ENCODE peak calls at places on chromosome X, in eight cellular contexts. One of them, this sample, is unnamed.
A peak's percentile ranks its signal among the peaks of the same experiment; 100 is the strongest.

GRCh38 chrX:40105016-40105790 is 7.4 kb upstream of the BCOR start:
- DNase-seq in NCI-H748 treated with DMSO at 0.1 percent for 48 hours: no peak
- DNase-seq in activated CD4-positive, alpha-beta T cell treated with anti-CD3 and anti-CD28 coated beads, Interleukin-2, amount 50 U/mL, for 1 hour: no peak
- DNase-seq in ELR: peak; percentile 52
- DNase-seq in BJ: no peak
- DNase-seq in NAMALWA: peak; percentile 73
- DNase-seq in nephron progenitor cell: no peak
- DNase-seq in mucosa of gallbladder: peak; percentile 14
- DNase-seq in this sample: peak; percentile 50

GRCh38 chrX:72142094-72142843 is 10.6 kb upstream of the RTL5 start:
- DNase-seq in NAMALWA: peak; percentile 27
- DNase-seq in BJ: no peak
- DNase-seq in ELR: no peak
- DNase-seq in activated CD4-positive, alpha-beta T cell treated with anti-CD3 and anti-CD28 coated beads, Interleukin-2, amount 50 U/mL, for 1 hour: no peak
- DNase-seq in mucosa of gallbladder: no peak
- DNase-seq in NCI-H748 treated with DMSO at 0.1 percent for 48 hours: peak; percentile 79
- DNase-seq in nephron progenitor cell: no peak
- DNase-seq in this sample: no peak

GRCh38 chrX:132433001-132433400 is 55.8 kb downstream of the MBNL3 start:
- DNase-seq in nephron progenitor cell: no peak
- DNase-seq in BJ: no peak
- DNase-seq in ELR: no peak
- DNase-seq in activated CD4-positive, alpha-beta T cell treated with anti-CD3 and anti-CD28 coated beads, Interleukin-2, amount 50 U/mL, for 1 hour: no peak
- DNase-seq in NAMALWA: no peak
- DNase-seq in NCI-H748 treated with DMSO at 0.1 percent for 48 hours: no peak
- DNase-seq in mucosa of gallbladder: no peak
- DNase-seq in this sample: no peak

GRCh38 chrX:13432376-13432775 is 112.5 kb upstream of the ATXN3L start:
- DNase-seq in activated CD4-positive, alpha-beta T cell treated with anti-CD3 and anti-CD28 coated beads, Interleukin-2, amount 50 U/mL, for 1 hour: no peak
- DNase-seq in mucosa of gallbladder: peak; percentile 61
- DNase-seq in NCI-H748 treated with DMSO at 0.1 percent for 48 hours: no peak
- DNase-seq in nephron progenitor cell: no peak
- DNase-seq in BJ: peak; percentile 95
- DNase-seq in NAMALWA: no peak
- DNase-seq in ELR: peak; percentile 74
- DNase-seq in this sample: peak; percentile 89

GRCh38 chrX:21382715-21383114 is 8.5 kb downstream of the CNKSR2 start:
- DNase-seq in BJ: no peak
- DNase-seq in nephron progenitor cell: no peak
- DNase-seq in mucosa of gallbladder: no peak
- DNase-seq in NAMALWA: peak; percentile 2
- DNase-seq in ELR: peak; percentile 16
- DNase-seq in activated CD4-positive, alpha-beta T cell treated with anti-CD3 and anti-CD28 coated beads, Interleukin-2, amount 50 U/mL, for 1 hour: no peak
- DNase-seq in NCI-H748 treated with DMSO at 0.1 percent for 48 hours: no peak
- DNase-seq in this sample: no peak

GRCh38 chrX:57519578-57520118 is 72.2 kb upstream of the ZXDB start:
- DNase-seq in ELR: no peak
- DNase-seq in nephron progenitor cell: no peak
- DNase-seq in NAMALWA: no peak
- DNase-seq in mucosa of gallbladder: no peak
- DNase-seq in NCI-H748 treated with DMSO at 0.1 percent for 48 hours: no peak
- DNase-seq in BJ: no peak
- DNase-seq in activated CD4-positive, alpha-beta T cell treated with anti-CD3 and anti-CD28 coated beads, Interleukin-2, amount 50 U/mL, for 1 hour: no peak
- DNase-seq in this sample: no peak

GRCh38 chrX:17737707-17738001 is 361 bp downstream of the SCML1 start:
- DNase-seq in mucosa of gallbladder: no peak
- DNase-seq in NAMALWA: no peak
- DNase-seq in activated CD4-positive, alpha-beta T cell treated with anti-CD3 and anti-CD28 coated beads, Interleukin-2, amount 50 U/mL, for 1 hour: peak; percentile 18
- DNase-seq in ELR: no peak
- DNase-seq in nephron progenitor cell: peak; percentile 42
- DNase-seq in NCI-H748 treated with DMSO at 0.1 percent for 48 hours: peak; percentile 21
- DNase-seq in BJ: no peak
- DNase-seq in this sample: no peak

GRCh38 chrX:99301990-99302389 is 1108.1 kb downstream of the PCDH19 start:
- DNase-seq in nephron progenitor cell: no peak
- DNase-seq in BJ: no peak
- DNase-seq in mucosa of gallbladder: no peak
- DNase-seq in ELR: peak; percentile 0
- DNase-seq in NAMALWA: peak; percentile 15
- DNase-seq in NCI-H748 treated with DMSO at 0.1 percent for 48 hours: peak; percentile 30
- DNase-seq in activated CD4-positive, alpha-beta T cell treated with anti-CD3 and anti-CD28 coated beads, Interleukin-2, amount 50 U/mL, for 1 hour: no peak
- DNase-seq in this sample: no peak

GRCh38 chrX:54063361-54063760 is 19.1 kb upstream of the PHF8 start:
- DNase-seq in BJ: no peak
- DNase-seq in NCI-H748 treated with DMSO at 0.1 percent for 48 hours: no peak
- DNase-seq in ELR: no peak
- DNase-seq in mucosa of gallbladder: no peak
- DNase-seq in activated CD4-positive, alpha-beta T cell treated with anti-CD3 and anti-CD28 coated beads, Interleukin-2, amount 50 U/mL, for 1 hour: no peak
- DNase-seq in NAMALWA: no peak
- DNase-seq in nephron progenitor cell: no peak
- DNase-seq in this sample: no peak

GRCh38 chrX:132015875-132016274 is 7.2 kb upstream of the STK26 start:
- DNase-seq in BJ: no peak
- DNase-seq in ELR: no peak
- DNase-seq in activated CD4-positive, alpha-beta T cell treated with anti-CD3 and anti-CD28 coated beads, Interleukin-2, amount 50 U/mL, for 1 hour: no peak
- DNase-seq in nephron progenitor cell: no peak
- DNase-seq in NCI-H748 treated with DMSO at 0.1 percent for 48 hours: no peak
- DNase-seq in NAMALWA: no peak
- DNase-seq in mucosa of gallbladder: no peak
- DNase-seq in this sample: no peak

This sample was measured in dermis blood vessel endothelial cell.